ENCODE peak calls at places on chromosomes 13 and 19, in seven cellular contexts. Q, Y, L, F, P, X and T are unnamed samples. For H3K4me1, the result is how much of the 10 kb centered on the place peaks cover.

GRCh38 chr13:41122838-41123237 is 9.8 kb downstream of the KBTBD6 start:
- DNase-seq in Q (peak), Y (no peak), L (no peak), F (no peak), P (no peak), X (no peak), T (no peak)

GRCh38 chr19:11378319-11379189 is 4.1 kb downstream of the SWSAP1 start:
- DNase-seq in Q (peak), Y (no peak), L (peak), F (peak), P (no peak), X (peak), T (peak)

GRCh38 chr19:55406869-55407624 is 541 bp downstream of the UBE2S start:
- DNase-seq in Q (no peak), Y (peak), L (peak), F (peak), P (no peak), X (peak), T (no peak)

GRCh38 chr19:10227215-10227971 is 3.7 kb downstream of the S1PR2 start:
- DNase-seq in Q (no peak), Y (no peak), L (peak), F (peak), P (no peak), X (no peak), T (no peak)

GRCh38 chr13:114185182-114185971 is 6.3 kb downstream of the CFAP97D2 start:
- DNase-seq in Q (no peak), Y (no peak), L (no peak), F (no peak), P (no peak), X (no peak), T (peak)

GRCh38 chr13:113220877-113221276 is 11.5 kb downstream of the CUL4A start:
- DNase-seq in Q (no peak), Y (no peak), L (no peak), F (peak), P (no peak), X (peak), T (peak)

GRCh38 chr13:24251525-24251924 is 57.9 kb upstream of the C1QTNF9 start:
- DNase-seq in Q (no peak), Y (no peak), L (no peak), F (no peak), P (no peak), X (no peak), T (no peak)

GRCh38 chr19:56707821-56708220 is 36.3 kb upstream of the ZNF835 start:
- DNase-seq in Q (no peak), Y (no peak), L (no peak), F (no peak), P (no peak), X (no peak), T (no peak)

GRCh38 chr13:54637377-54637776 is 1608.8 kb downstream of the OLFM4 start:
- DNase-seq in Q (no peak), Y (no peak), L (no peak), F (peak), P (no peak), X (peak), T (no peak)

GRCh38 chr13:65940720-65941119 is 1289.4 kb downstream of the PCDH9 start:
- DNase-seq in Q (no peak), Y (no peak), L (no peak), F (no peak), P (no peak), X (no peak), T (peak)

GRCh38 chr19:32367063-32367462 is 21.7 kb downstream of the ZNF507 start:
- DNase-seq in Q (no peak), Y (no peak), L (no peak), F (no peak), P (no peak), X (no peak), T (no peak)

GRCh38 chr13:42707596-42707995 is 73.8 kb upstream of the FAM216B start:
- DNase-seq in Q (peak), Y (no peak), L (no peak), F (peak), P (no peak), X (no peak), T (no peak)

GRCh38 chr13:89925107-89925506 is 1422.4 kb upstream of the MIR17HG start:
- DNase-seq in Q (peak), Y (no peak), L (no peak), F (peak), P (no peak), X (peak), T (no peak)

GRCh38 chr19:5255602-5256231 is 84.9 kb downstream of the PTPRS start:
- DNase-seq in Q (no peak), Y (no peak), L (no peak), F (no peak), P (no peak), X (no peak), T (no peak)

GRCh38 chr19:45882652-45883585 is 3.0 kb downstream of the IRF2BP1 start:
- DNase-seq in Q (peak), Y (peak), L (peak), F (peak), P (no peak), X (peak), T (peak)

GRCh38 chr19:45883586-45883880 is 2.4 kb downstream of the IRF2BP1 start:
- DNase-seq in Q (no peak), Y (no peak), L (no peak), F (no peak), P (no peak), X (no peak), T (no peak)

GRCh38 chr19:45881082-45881908 is 4.6 kb downstream of the IRF2BP1 start:
- DNase-seq in Q (no peak), Y (no peak), L (no peak), F (no peak), P (no peak), X (no peak), T (no peak)

GRCh38 chr19:45879971-45880370 is 6.0 kb downstream of the IRF2BP1 start:
- DNase-seq in Q (no peak), Y (no peak), L (no peak), F (no peak), P (no peak), X (no peak), T (no peak)

DNA sequence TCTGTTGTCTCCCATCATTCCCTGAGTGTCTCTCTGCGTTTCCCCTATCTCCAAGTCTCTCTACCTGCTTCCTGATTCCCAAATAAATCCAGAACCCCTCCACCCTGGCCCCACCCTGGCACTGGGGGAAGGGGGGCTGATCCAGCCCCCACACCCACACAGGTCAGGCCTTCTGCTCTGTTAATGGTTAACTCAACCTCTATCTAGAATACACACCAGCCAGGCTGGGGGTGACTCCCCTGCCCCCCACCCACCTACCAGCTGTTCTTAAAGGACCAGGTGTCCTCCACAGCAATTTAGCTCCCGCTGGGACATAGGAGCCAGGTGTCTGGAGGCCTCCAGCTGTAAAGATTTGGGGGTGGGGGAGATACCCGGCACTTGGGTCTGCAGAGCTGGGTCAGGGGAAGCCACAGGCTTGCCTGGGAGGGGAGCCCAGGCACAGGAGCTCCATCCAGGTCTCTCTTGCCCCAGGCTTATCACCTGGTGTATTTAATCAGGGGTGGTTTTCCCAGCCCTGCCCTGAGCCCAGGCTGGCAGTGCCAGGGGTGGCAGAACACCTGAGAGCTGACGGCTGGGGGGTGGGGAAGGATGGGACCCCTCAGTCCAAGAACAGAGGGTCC is 3.9 kb downstream of the IRF2BP1 start:
- DNase-seq in Q (no peak), Y (no peak), L (no peak), F (no peak), P (no peak), X (no peak), T (no peak)
- H3K4me1 ChIP-seq in Q (under half), Y (under half), L (under half), F (under half), P (under half), X (under half), T (under half)

DNA sequence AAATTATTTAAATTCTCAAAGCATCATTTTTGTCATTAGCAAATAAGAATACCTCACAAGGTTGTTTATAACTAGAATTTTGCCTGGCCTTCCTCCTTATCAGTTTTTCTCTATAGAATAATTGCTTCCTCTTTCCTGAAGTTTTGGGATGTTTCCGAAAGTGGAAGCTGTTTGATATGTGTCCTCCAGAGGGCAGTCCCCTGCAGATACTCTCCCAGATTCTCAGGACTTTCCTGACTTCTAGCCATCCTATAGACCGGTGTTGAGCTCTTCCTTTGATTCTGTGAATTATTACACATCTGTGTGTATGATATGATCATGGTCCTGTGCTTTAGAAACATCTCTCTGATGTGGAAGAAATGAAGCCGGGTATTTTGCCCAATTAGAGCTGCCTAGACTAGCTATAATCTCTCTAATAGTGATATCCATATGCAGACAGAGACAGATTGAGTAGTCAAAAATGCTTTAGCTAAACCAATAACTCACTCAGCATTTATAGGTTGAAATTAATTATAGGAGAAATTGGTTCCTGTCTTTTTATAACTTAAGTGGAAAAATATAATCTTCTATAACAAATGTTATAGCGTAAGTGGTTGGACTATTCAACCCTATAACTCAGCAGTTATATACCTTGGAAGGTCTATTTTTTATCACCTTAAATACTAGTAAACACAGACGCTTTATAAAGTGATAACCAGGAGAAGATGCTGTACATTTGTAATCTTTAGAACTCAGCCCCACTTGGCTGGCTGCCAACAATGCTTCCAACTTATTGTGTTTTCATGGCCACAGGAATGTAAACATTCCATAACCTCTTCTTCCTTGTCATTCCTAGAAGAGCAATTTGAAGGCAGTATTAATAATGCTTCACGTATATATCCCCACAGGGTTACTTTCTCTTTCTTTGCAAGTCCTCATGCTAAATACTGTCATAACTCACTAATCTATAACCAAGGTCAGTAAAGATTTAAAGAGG is 201.0 kb upstream of the RXFP2 start:
- DNase-seq in Q (peak), Y (no peak), L (no peak), F (peak), P (no peak), X (peak), T (no peak)
- TF ChIP-seq CTCF in Q (peak), Y (no peak), L (no peak), F (peak), P (peak), X (peak), T (peak)

DNA sequence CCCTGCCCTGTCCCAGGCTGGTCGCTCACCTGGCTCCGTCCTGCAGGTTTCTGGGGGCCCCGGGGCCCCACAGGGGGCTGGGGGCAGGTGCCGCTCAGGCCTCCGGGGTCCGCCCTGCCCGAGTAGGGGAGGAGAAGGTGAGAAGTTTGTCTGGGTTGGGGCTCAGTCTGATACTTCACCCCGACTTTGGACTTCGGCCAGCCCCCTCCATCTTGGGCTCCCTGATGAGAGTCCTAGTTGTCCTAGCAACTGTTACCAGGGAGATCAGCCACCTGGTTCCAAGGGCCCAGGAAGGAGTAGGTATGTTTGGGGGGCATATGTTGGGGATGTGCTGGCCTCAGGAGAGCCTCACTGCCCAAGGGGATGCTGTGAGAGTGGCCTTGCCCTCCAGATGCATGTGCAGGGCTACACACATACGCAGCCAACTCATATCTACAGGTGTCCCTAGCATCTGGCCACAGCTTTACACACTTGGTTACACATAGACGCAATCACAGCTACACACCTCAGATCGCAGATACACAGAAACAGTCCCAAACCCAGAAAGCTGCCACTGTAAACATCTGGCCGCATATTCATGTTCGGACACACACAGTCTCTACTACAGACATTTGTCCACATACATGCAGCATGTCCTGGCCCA is 3.4 kb downstream of the NUMBL start:
- DNase-seq in Q (no peak), Y (no peak), L (no peak), F (no peak), P (no peak), X (no peak), T (no peak)
- H3K4me3 ChIP-seq in Q (no peak), Y (no peak), L (no peak), F (peak), P (peak), X (no peak), T (no peak)

GRCh38 chr19:18427752-18428131 is 8.5 kb downstream of the SSBP4 start:
- DNase-seq in Q (no peak), Y (no peak), L (no peak), F (no peak), P (no peak), X (no peak), T (no peak)
- H3K4me1 ChIP-seq in Q (under half), Y (under half), L (under half), F (under half), P (half or more), X (half or more), T (half or more)